ENCODE peak calls at places on chromosomes 4 and X, in seven cellular contexts. N is CD8-positive, alpha-beta memory T cell; G is aorta; U is fibroblast of lung; O is cardiac muscle cell; Y is small intestine; R is endodermal cell. M is an unnamed sample.
A peak's percentile ranks its signal among the peaks of the same experiment; 100 is the strongest.

GRCh38 chrX:48180811-48181210 is 15.8 kb downstream of the SSX5 start:
- DNase-seq in N (no peak), G (no peak), U (no peak), O (no peak), Y (no peak), R (no peak), M (no peak)

GRCh38 chrX:102155806-102156179 is at the start of gene BEX5:
- DNase-seq in N (peak; percentile 46), G (peak; percentile 83), U (no peak), O (no peak), Y (peak; percentile 52), R (peak; percentile 88), M (peak; percentile 79)

GRCh38 chr4:76485450-76485849 is 50.4 kb downstream of the SHROOM3 start:
- DNase-seq in N (no peak), G (no peak), U (no peak), O (peak; percentile 10), Y (peak; percentile 71), R (peak; percentile 52), M (no peak)

GRCh38 chr4:26048378-26048882 is 134.4 kb downstream of the SMIM20 start:
- DNase-seq in N (no peak), G (peak; percentile 80), U (peak; percentile 98), O (peak; percentile 96), Y (no peak), R (no peak), M (no peak)

GRCh38 chrX:124098089-124098488 is 136.6 kb downstream of the STAG2 start:
- DNase-seq in N (no peak), G (no peak), U (peak; percentile 56), O (peak; percentile 53), Y (peak; percentile 2), R (no peak), M (peak; percentile 52)

GRCh38 chr4:169017971-169018370 is 7.9 kb upstream of the CBR4 start:
- DNase-seq in N (no peak), G (no peak), U (no peak), O (no peak), Y (no peak), R (peak; percentile 86), M (no peak)

GRCh38 chrX:124506031-124506430 is 159.7 kb downstream of the SH2D1A start:
- DNase-seq in N (no peak), G (no peak), U (no peak), O (peak; percentile 0), Y (no peak), R (no peak), M (no peak)

GRCh38 chr4:88177981-88178632 is 19.7 kb upstream of the ABCG2 start:
- DNase-seq in N (no peak), G (no peak), U (peak; percentile 71), O (peak; percentile 76), Y (peak; percentile 55), R (peak; percentile 94), M (peak; percentile 93)

GRCh38 chr4:70859066-70859465 is 19.4 kb upstream of the GRSF1 start:
- DNase-seq in N (no peak), G (no peak), U (no peak), O (no peak), Y (no peak), R (no peak), M (no peak)

GRCh38 chr4:157220026-157220881 is at the start of gene GRIA2:
- DNase-seq in N (no peak), G (peak; percentile 92), U (peak; percentile 52), O (peak; percentile 66), Y (peak; percentile 5), R (peak; percentile 94), M (no peak)

GRCh38 chrX:1072637-1073377 is 139.6 kb downstream of the CRLF2 start:
- DNase-seq in N (no peak), G (no peak), U (no peak), O (no peak), Y (no peak), R (peak; percentile 65), M (no peak)

GRCh38 chr4:106495498-106495897 is 126.9 kb upstream of the GIMD1 start:
- DNase-seq in N (no peak), G (no peak), U (no peak), O (peak; percentile 43), Y (no peak), R (no peak), M (no peak)

GRCh38 chr4:183770900-183771299 is 111.8 kb downstream of the TRAPPC11 start:
- DNase-seq in N (no peak), G (no peak), U (no peak), O (no peak), Y (no peak), R (no peak), M (no peak)

GRCh38 chr4:176875441-176875930 is 82.8 kb upstream of the VEGFC start:
- DNase-seq in N (no peak), G (no peak), U (no peak), O (no peak), Y (no peak), R (peak; percentile 47), M (no peak)

GRCh38 chrX:71637848-71638247 is 19.5 kb upstream of the CXCR3 start:
- DNase-seq in N (no peak), G (no peak), U (peak; percentile 12), O (peak; percentile 27), Y (no peak), R (no peak), M (no peak)

GRCh38 chrX:24151513-24151912 is 2.0 kb downstream of the ZFX start:
- DNase-seq in N (no peak), G (no peak), U (no peak), O (no peak), Y (no peak), R (no peak), M (no peak)

GRCh38 chrX:139932077-139932900 is 564 bp downstream of the ATP11C start:
- DNase-seq in N (peak; percentile 47), G (peak; percentile 85), U (peak; percentile 30), O (peak; percentile 50), Y (peak; percentile 25), R (no peak), M (peak; percentile 43)

GRCh38 chr4:141036786-141037185 is 96.5 kb downstream of the RNF150 start:
- DNase-seq in N (no peak), G (no peak), U (peak; percentile 35), O (no peak), Y (no peak), R (no peak), M (no peak)

GRCh38 chrX:30597258-30598012 is 19.9 kb upstream of the TASL start:
- DNase-seq in N (no peak), G (no peak), U (no peak), O (no peak), Y (no peak), R (no peak), M (no peak)

GRCh38 chrX:30589146-30589888 is 11.8 kb upstream of the TASL start:
- DNase-seq in N (no peak), G (no peak), U (no peak), O (no peak), Y (no peak), R (no peak), M (no peak)

GRCh38 chrX:30590368-30590767 is 12.8 kb upstream of the TASL start:
- DNase-seq in N (no peak), G (no peak), U (no peak), O (no peak), Y (no peak), R (no peak), M (no peak)

GRCh38 chrX:30593435-30594200 is 16.1 kb upstream of the TASL start:
- DNase-seq in N (no peak), G (no peak), U (no peak), O (no peak), Y (no peak), R (no peak), M (peak; percentile 62)

GRCh38 chrX:30592846-30593245 is 15.3 kb upstream of the TASL start:
- DNase-seq in N (no peak), G (no peak), U (no peak), O (no peak), Y (no peak), R (no peak), M (no peak)
- H3K27ac ChIP-seq in N (no peak overlapping the region), G (no peak overlapping the region), U (no peak overlapping the region), O (no peak overlapping the region), Y (no peak overlapping the region), R (no peak overlapping the region), M (peak overlapping the region; percentile 47)

GRCh38 chr4:145888393-145888792 is 50.2 kb downstream of the ZNF827 start:
- DNase-seq in N (no peak), G (no peak), U (no peak), O (no peak), Y (no peak), R (peak; percentile 76), M (no peak)
- H3K27ac ChIP-seq in N (no peak overlapping the region), G (no peak overlapping the region), U (no peak overlapping the region), O (peak overlapping the region; percentile 34), Y (no peak overlapping the region), R (no peak overlapping the region), M (no peak overlapping the region)

GRCh38 chr4:110636677-110637407 is 14.0 kb upstream of the PITX2 start:
- DNase-seq in N (no peak), G (peak; percentile 65), U (no peak), O (peak; percentile 60), Y (no peak), R (peak; percentile 88), M (no peak)
- H3K27ac ChIP-seq in N (no peak overlapping the region), G (no peak overlapping the region), U (no peak overlapping the region), O (no peak overlapping the region), Y (no peak overlapping the region), R (no peak overlapping the region), M (no peak overlapping the region)

GRCh38 chr4:96784336-96784735 is 944.4 kb downstream of the PDHA2 start:
- DNase-seq in N (no peak), G (no peak), U (no peak), O (no peak), Y (no peak), R (no peak), M (no peak)
- H3K27ac ChIP-seq in N (no peak overlapping the region), G (no peak overlapping the region), U (no peak overlapping the region), O (no peak overlapping the region), Y (no peak overlapping the region), R (no peak overlapping the region), M (no peak overlapping the region)

GRCh38 chrX:38886112-38886511 is 84.9 kb downstream of the MID1IP1 start:
- DNase-seq in N (no peak), G (no peak), U (no peak), O (no peak), Y (no peak), R (no peak), M (no peak)

GRCh38 chrX:38881727-38882126 is 80.5 kb downstream of the MID1IP1 start:
- DNase-seq in N (no peak), G (no peak), U (no peak), O (no peak), Y (no peak), R (no peak), M (no peak)

GRCh38 chrX:38881066-38881465 is 79.8 kb downstream of the MID1IP1 start:
- DNase-seq in N (no peak), G (no peak), U (no peak), O (no peak), Y (no peak), R (no peak), M (no peak)

GRCh38 chrX:38880460-38880859 is 79.2 kb downstream of the MID1IP1 start:
- DNase-seq in N (no peak), G (no peak), U (no peak), O (no peak), Y (peak; percentile 40), R (no peak), M (no peak)

GRCh38 chrX:38882894-38883620 is 81.8 kb downstream of the MID1IP1 start:
- DNase-seq in N (no peak), G (no peak), U (peak; percentile 71), O (peak; percentile 41), Y (no peak), R (no peak), M (no peak)
- H3K27ac ChIP-seq in N (no peak overlapping the region), G (no peak overlapping the region), U (peak overlapping the region; percentile 39), O (no peak overlapping the region), Y (no peak overlapping the region), R (no peak overlapping the region), M (no peak overlapping the region)

M was measured in MM.1S.